ENCODE peak calls at places on chromosomes 16 and 17, in nine cellular contexts. K is neural progenitor cell; Y is GM12878; J is effector memory CD4-positive, alpha-beta T cell; S is right lobe of liver; B is esophagus muscularis mucosa; H is cardiac muscle cell; G is CD4-positive, alpha-beta memory T cell; E is mammary epithelial cell. P is an unnamed sample. For H3K9me3 and H3K36me3, the result is how much of the 10 kb centered on the place peaks cover.

GRCh38 chr16:72355561-72355960 is 183.6 kb upstream of the PMFBP1 start:
- DNase-seq in K (no peak), Y (no peak), J (no peak), S (no peak), B (no peak), H (no peak), G (no peak), E (peak), P (no peak)

GRCh38 chr17:45789874-45790273 is 5.8 kb downstream of the CRHR1 start:
- DNase-seq in K (no peak), Y (no peak), J (no peak), S (no peak), B (no peak), H (no peak), G (no peak), E (no peak), P (no peak)

GRCh38 chr17:37614391-37614790 is 5.2 kb upstream of the SYNRG start:
- DNase-seq in K (no peak), Y (no peak), J (no peak), S (no peak), B (no peak), H (no peak), G (no peak), E (peak), P (no peak)

GRCh38 chr17:40791808-40792436 is 7.8 kb downstream of the KRT28 start:
- DNase-seq in K (peak), Y (no peak), J (no peak), S (no peak), B (no peak), H (peak), G (no peak), E (peak), P (no peak)

GRCh38 chr17:50630524-50631194 is 4.0 kb upstream of the ABCC3 start:
- DNase-seq in K (peak), Y (no peak), J (peak), S (peak), B (no peak), H (peak), G (peak), E (peak), P (peak)

GRCh38 chr16:85363881-85364280 is 249.2 kb upstream of the GSE1 start:
- DNase-seq in K (no peak), Y (no peak), J (no peak), S (no peak), B (no peak), H (no peak), G (no peak), E (no peak), P (no peak)

GRCh38 chr16:79599256-79599836 is 1.2 kb downstream of the MAF start:
- DNase-seq in K (peak), Y (no peak), J (no peak), S (peak), B (no peak), H (peak), G (peak), E (peak), P (no peak)

GRCh38 chr17:57489321-57489720 is 233.0 kb downstream of the MSI2 start:
- DNase-seq in K (no peak), Y (no peak), J (no peak), S (no peak), B (no peak), H (no peak), G (no peak), E (no peak), P (peak)

GRCh38 chr17:21002309-21003006 is 40.4 kb downstream of the USP22 start:
- DNase-seq in K (no peak), Y (no peak), J (no peak), S (no peak), B (no peak), H (no peak), G (no peak), E (no peak), P (no peak)

GRCh38 chr17:44216173-44216572 is 3.3 kb downstream of the UBTF start:
- DNase-seq in K (no peak), Y (peak), J (no peak), S (no peak), B (no peak), H (no peak), G (peak), E (no peak), P (no peak)

GRCh38 chr17:60493847-60494321 is 32.2 kb downstream of the APPBP2 start:
- DNase-seq in K (no peak), Y (no peak), J (no peak), S (no peak), B (no peak), H (no peak), G (no peak), E (no peak), P (no peak)
- H3K9me3 ChIP-seq in K (under half), Y (under half), J (under half), S (under half), B (under half), H (under half), G (under half), E (under half), P (under half)

GRCh38 chr16:54779549-54779948 is 151.1 kb upstream of the IRX5 start:
- DNase-seq in K (no peak), Y (no peak), J (no peak), S (no peak), B (no peak), H (no peak), G (no peak), E (no peak), P (no peak)
- H3K36me3 ChIP-seq in K (under half), Y (under half), J (under half), S (under half), B (under half), H (under half), G (under half), E (under half), P (under half)

DNA sequence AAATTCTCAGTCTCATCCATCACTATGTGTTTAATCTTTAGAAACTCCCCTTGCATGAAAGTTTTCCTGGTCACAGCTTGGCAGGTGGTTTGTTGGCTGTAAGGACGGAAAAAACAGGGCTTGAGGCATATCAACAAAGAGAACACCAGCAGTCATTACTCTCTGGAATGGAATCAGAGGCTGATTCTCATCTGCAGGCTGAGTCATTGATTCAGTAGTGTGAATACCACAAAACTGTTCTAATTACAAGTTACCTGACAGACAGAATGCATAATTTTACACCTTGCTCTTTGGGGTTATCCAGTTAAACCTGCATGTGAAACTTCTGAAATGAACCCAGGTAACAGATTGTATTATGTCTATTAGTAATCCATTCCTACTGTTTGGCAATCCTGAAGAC is 11.5 kb upstream of the SLFN12L start:
- DNase-seq in K (no peak), Y (no peak), J (no peak), S (no peak), B (no peak), H (no peak), G (no peak), E (no peak), P (no peak)
- H3K4me3 ChIP-seq in K (no peak), Y (no peak), J (no peak), S (no peak), B (no peak), H (no peak), G (no peak), E (no peak), P (no peak)

GRCh38 chr17:39661744-39662541 is 3.2 kb upstream of the TCAP start:
- DNase-seq in K (no peak), Y (no peak), J (no peak), S (no peak), B (no peak), H (no peak), G (no peak), E (no peak), P (no peak)
- H3K9me3 ChIP-seq in K (under half), Y (under half), J (under half), S (under half), B (under half), H (under half), G (under half), E (under half), P (under half)

GRCh38 chr17:1421470-1421869 is 21.4 kb upstream of the YWHAE start:
- DNase-seq in K (no peak), Y (no peak), J (no peak), S (no peak), B (no peak), H (no peak), G (no peak), E (no peak), P (no peak)
- H3K36me3 ChIP-seq in K (under half), Y (under half), J (under half), S (under half), B (half or more), H (under half), G (under half), E (under half), P (under half)

DNA sequence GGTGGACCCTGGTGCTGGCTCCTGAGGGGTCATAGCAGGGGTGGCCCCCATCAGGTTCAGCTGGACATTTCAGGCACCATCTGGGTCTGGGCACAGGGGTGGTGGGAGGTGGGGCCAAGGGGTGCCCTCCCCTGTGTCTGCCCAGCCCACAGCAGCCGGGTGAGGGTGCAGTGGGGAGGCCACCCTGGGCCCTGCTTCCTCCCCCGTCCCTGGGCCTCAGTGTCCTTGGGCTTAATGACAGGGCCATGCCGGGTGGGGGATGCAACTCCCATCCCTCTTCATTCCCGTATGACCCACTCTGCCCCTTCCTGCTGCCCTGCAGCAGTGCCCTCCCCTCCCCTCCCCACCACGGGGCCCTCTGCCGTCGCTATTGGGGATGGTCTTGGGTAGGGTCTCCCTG is 10.7 kb downstream of the CPNE7 start:
- DNase-seq in K (no peak), Y (no peak), J (no peak), S (no peak), B (no peak), H (no peak), G (no peak), E (no peak), P (no peak)
- H3K4me3 ChIP-seq in K (no peak), Y (no peak), J (no peak), S (no peak), B (no peak), H (no peak), G (no peak), E (no peak), P (no peak)

DNA sequence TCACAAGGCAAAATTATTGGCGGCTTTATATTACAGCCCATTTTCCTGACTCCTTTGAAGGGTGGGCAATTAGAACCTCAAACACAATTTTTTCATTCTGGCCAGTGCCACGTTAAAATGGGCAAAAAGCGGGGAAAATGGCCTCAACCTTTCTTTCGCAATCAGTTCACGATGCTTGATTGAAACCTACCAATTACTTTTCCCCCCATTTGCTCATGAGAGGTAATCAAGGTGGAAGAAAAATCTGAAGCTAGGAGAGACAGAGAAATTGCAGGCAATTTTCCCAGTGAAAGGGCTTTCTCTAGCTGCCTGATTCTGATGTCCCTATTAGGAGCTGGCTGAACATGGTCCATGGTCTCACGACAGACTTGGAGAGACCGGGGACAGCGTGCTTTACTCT is 215.1 kb downstream of the SLC39A11 start:
- DNase-seq in K (no peak), Y (no peak), J (no peak), S (no peak), B (no peak), H (no peak), G (no peak), E (no peak), P (no peak)
- H3K9me3 ChIP-seq in K (under half), Y (under half), J (under half), S (under half), B (under half), H (under half), G (under half), E (under half), P (under half)

GRCh38 chr17:75820411-75821080 is 23.7 kb downstream of the UNC13D start:
- DNase-seq in K (no peak), Y (no peak), J (no peak), S (no peak), B (no peak), H (no peak), G (no peak), E (no peak), P (no peak)
- H3K36me3 ChIP-seq in K (under half), Y (under half), J (half or more), S (under half), B (half or more), H (under half), G (under half), E (under half), P (half or more)